ENCODE peak calls at places on chromosomes 5 and 9, in eight cellular contexts. Y is Peyer's patch, H is bronchial epithelial cell, O is left ventricle myocardium inferior, N is PC-3, E is cardiac muscle cell, Q is upper lobe of left lung, S is endodermal cell. K is an unnamed sample.

GRCh38 chr9:123488683-123489321 is 132.8 kb downstream of the CRB2 start:
- DNase-seq in O (no peak), E (no peak), Y (no peak), H (no peak), S (no peak), N (no peak), Q (no peak), K (no peak)

GRCh38 chr5:87825583-87825982 is 412.9 kb upstream of the CCNH start:
- DNase-seq in E (no peak), H (peak; percentile 2), Q (no peak), Y (no peak), S (no peak), N (peak; percentile 27), O (no peak), K (no peak)

GRCh38 chr5:138945421-138946240 is 70.5 kb upstream of the LRRTM2 start:
- DNase-seq in H (no peak), S (peak; percentile 75), O (no peak), E (no peak), N (no peak), Y (no peak), Q (peak; percentile 17), K (peak; percentile 13)

GRCh38 chr5:180563994-180564393 is 27.3 kb downstream of the SCGB3A1 start:
- DNase-seq in S (no peak), Q (no peak), H (no peak), N (no peak), Y (no peak), O (no peak), E (no peak), K (no peak)

GRCh38 chr9:91345978-91346377 is 15.7 kb downstream of the AUH start:
- DNase-seq in H (no peak), E (no peak), O (no peak), S (no peak), Q (no peak), Y (no peak), N (no peak), K (no peak)

GRCh38 chr9:36306481-36307306 is 48.4 kb upstream of the GNE start:
- DNase-seq in H (peak; percentile 78), Q (no peak), O (no peak), Y (no peak), N (peak; percentile 66), E (no peak), S (no peak), K (no peak)

GRCh38 chr9:121499427-121500164 is at the start of gene GGTA1:
- DNase-seq in Q (peak; percentile 45), S (peak; percentile 81), E (peak; percentile 79), N (peak; percentile 32), Y (no peak), O (peak; percentile 76), H (peak; percentile 23), K (peak; percentile 79)

GRCh38 chr5:74063346-74063745 is 437.4 kb downstream of the ARHGEF28 start:
- DNase-seq in H (no peak), Q (no peak), E (no peak), Y (no peak), S (no peak), N (no peak), O (no peak), K (no peak)

GRCh38 chr5:5979362-5979760 is 399.0 kb downstream of the MED10 start:
- DNase-seq in E (no peak), H (peak; percentile 21), Y (no peak), Q (peak; percentile 52), S (peak; percentile 71), N (peak; percentile 99), O (no peak), K (no peak)

GRCh38 chr5:44638286-44638869 is 170.4 kb upstream of the MRPS30 start:
- DNase-seq in H (no peak), O (no peak), N (peak; percentile 31), Y (no peak), E (peak; percentile 13), Q (no peak), S (peak; percentile 83), K (no peak)

GRCh38 chr9:93299418-93300174 is 115.7 kb downstream of the WNK2 start:
- DNase-seq in N (no peak), S (peak; percentile 37), O (no peak), H (no peak), Q (no peak), Y (no peak), E (no peak), K (peak; percentile 49)

GRCh38 chr5:79481574-79481973 is 32.4 kb downstream of the HOMER1 start:
- DNase-seq in N (no peak), Q (no peak), S (no peak), E (peak; percentile 14), Y (no peak), H (no peak), O (no peak), K (no peak)

GRCh38 chr5:149215478-149216042 is 56.1 kb upstream of the AFAP1L1 start:
- DNase-seq in E (no peak), H (no peak), N (peak; percentile 60), Q (no peak), Y (no peak), S (no peak), O (peak; percentile 44), K (no peak)

GRCh38 chr5:177128551-177128976 is 5.0 kb upstream of the NSD1 start:
- DNase-seq in O (no peak), Y (no peak), H (peak; percentile 29), N (peak; percentile 1), Q (no peak), E (no peak), S (no peak), K (no peak)

GRCh38 chr5:172315599-172316531 is 32.3 kb upstream of the UBTD2 start:
- DNase-seq in N (no peak), Q (no peak), S (peak; percentile 17), E (no peak), O (no peak), Y (no peak), H (no peak), K (no peak)

GRCh38 chr5:43603535-43604363 is 769 bp downstream of the NNT start:
- DNase-seq in E (peak; percentile 76), S (peak; percentile 79), H (no peak), O (peak; percentile 82), Y (peak; percentile 76), N (no peak), Q (peak; percentile 87), K (peak; percentile 75)

GRCh38 chr5:59684388-59685003 is 209.0 kb downstream of the PDE4D start:
- DNase-seq in Q (no peak), Y (no peak), E (no peak), S (peak; percentile 43), N (no peak), H (peak; percentile 35), O (no peak), K (no peak)

GRCh38 chr9:134590240-134591081 is 51.1 kb upstream of the COL5A1 start:
- DNase-seq in Q (peak; percentile 65), E (no peak), Y (no peak), S (peak; percentile 79), H (no peak), O (no peak), N (no peak), K (no peak)

GRCh38 chr5:167036585-167036984 is 1254.9 kb upstream of the WWC1 start:
- DNase-seq in E (no peak), S (no peak), N (no peak), Y (no peak), Q (no peak), O (no peak), H (no peak), K (no peak)

GRCh38 chr5:167029488-167029887 is 1262.0 kb upstream of the WWC1 start:
- DNase-seq in N (no peak), S (no peak), O (no peak), E (no peak), Y (no peak), H (no peak), Q (no peak), K (peak; percentile 30)

DNA sequence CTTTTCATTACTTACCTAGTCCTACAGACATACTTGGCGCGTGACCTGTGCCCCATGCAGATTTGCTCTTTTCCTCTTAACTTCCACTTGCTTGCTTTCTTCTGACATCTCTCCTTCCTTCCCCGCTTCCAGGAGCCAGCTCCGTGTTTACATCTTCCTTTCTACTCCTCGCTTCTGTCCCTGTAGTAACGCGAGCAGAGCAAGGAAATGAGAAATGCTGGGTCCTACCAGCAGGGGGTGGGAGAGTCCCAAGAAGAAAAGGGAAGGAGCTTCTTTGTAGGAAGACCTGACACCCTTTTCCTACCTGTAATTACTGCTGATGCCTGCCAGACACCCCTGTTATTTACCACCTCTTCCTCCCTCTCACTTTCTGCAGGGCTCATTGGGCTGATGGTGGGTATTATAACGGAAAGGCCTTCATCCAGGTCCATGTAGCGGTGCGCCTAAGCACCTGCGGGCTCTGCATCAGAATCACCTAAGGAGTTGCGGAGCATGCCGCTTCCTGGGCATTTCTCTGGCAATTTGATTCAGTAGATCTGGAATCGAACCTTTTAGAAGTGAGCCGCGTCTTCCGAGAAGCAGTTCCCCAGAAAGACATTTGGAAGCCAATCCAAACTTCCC is 1260.8 kb upstream of the WWC1 start:
- DNase-seq in H (no peak), Y (no peak), S (peak; percentile 94), O (no peak), Q (no peak), N (no peak), E (peak; percentile 28), K (no peak)
- TF ChIP-seq CTCF in H (no peak), Y (peak; percentile 31), S (peak; percentile 89), O (peak; percentile 19), Q (no peak), N (peak; percentile 25), E (peak; percentile 34), K (peak; percentile 13)

DNA sequence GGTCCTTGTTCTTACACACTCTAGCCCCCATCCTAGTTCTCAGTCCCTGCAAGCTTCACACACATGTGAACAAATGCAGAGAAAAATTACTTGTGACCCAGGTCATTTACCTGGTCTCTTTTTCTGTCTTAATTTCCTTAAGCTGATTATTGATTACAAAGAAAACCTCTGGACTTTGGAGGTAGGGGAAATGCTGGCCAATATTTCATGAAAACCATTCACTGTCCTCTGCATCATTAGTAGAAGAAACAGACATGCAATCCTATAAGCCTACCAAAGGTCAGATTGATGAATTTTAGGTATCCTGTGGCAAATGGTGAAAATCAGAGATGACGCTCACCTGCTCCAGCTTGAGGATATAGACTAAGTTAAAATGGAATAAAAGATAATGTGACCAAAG is 366.8 kb downstream of the ARRDC3 start:
- DNase-seq in N (no peak), Y (no peak), Q (no peak), S (no peak), O (no peak), E (no peak), H (no peak), K (no peak)
- H3K27me3 ChIP-seq in N (no peaks in the 10 kb centered on the region), Y (no peaks in the 10 kb centered on the region), Q (no peaks in the 10 kb centered on the region), S (no peaks in the 10 kb centered on the region), O (no peaks in the 10 kb centered on the region), E (no peaks in the 10 kb centered on the region), H (no peaks in the 10 kb centered on the region), K (no peaks in the 10 kb centered on the region)

DNA sequence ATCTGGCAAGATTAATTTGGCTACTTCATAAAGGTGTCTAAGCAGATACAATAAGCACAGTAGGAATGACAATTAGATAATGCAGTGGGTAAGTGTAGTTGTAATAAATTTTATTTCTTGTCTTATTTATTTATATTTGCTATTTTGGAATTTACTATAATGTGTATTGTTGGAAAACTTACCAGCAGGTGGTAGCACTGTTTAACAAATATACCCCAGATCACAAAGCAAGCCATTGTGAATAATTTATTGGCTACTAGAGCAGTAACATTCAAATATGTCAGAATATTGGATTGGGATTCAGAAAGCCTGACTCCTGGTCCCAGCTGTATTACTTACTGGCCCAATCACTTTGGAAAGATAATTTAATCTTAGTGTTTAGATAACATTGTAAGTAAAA is 78.0 kb downstream of the ISOC1 start:
- DNase-seq in H (peak; percentile 29), O (no peak), S (no peak), Q (no peak), Y (no peak), N (peak; percentile 25), E (peak; percentile 27), K (no peak)
- TF ChIP-seq CTCF in H (no peak), O (peak; percentile 40), S (peak; percentile 65), Q (no peak), Y (no peak), N (peak; percentile 51), E (peak; percentile 33), K (no peak)

GRCh38 chr9:106649664-106650063 is 213.3 kb upstream of the ZNF462 start:
- DNase-seq in N (no peak), O (no peak), E (no peak), Y (no peak), Q (no peak), H (no peak), S (no peak), K (no peak)
- H3K27me3 ChIP-seq in N (no peaks in the 10 kb centered on the region), O (no peaks in the 10 kb centered on the region), E (no peaks in the 10 kb centered on the region), Y (no peaks in the 10 kb centered on the region), Q (no peaks in the 10 kb centered on the region), H (no peaks in the 10 kb centered on the region), S (no peaks in the 10 kb centered on the region), K (no peaks in the 10 kb centered on the region)